ENCODE peak calls at places on chromosome 17, in seven cellular contexts. E is stimulated activated CD8-positive, alpha-beta memory T cell treated with anti-CD3 and anti-CD28 coated beads, Interleukin-4, amount 100 ng/mL, for 4 hours; Y is Panc1; N is stimulated activated naive CD8-positive, alpha-beta T cell treated with anti-CD3 and anti-CD28 coated beads, Interleukin-15, amount 100 ng/mL, for 72 hours; J is H1; W is endothelial cell of umbilical vein; M is B cell. X is an unnamed sample.

GRCh38 chr17:33125552-33125950 is 133.9 kb downstream of the SPACA3 start:
- DNase-seq in J (no peak), Y (no peak), E (no peak), W (no peak), M (no peak), N (no peak), X (no peak)

GRCh38 chr17:7425756-7426155 is 340 bp downstream of the SPEM2 start:
- DNase-seq in W (no peak), J (no peak), M (no peak), Y (no peak), N (no peak), E (no peak), X (no peak)

GRCh38 chr17:1561420-1562177 is 993 bp downstream of the PITPNA start:
- DNase-seq in Y (no peak), J (peak; percentile 62), N (peak; percentile 52), E (no peak), W (peak; percentile 24), M (peak; percentile 69), X (no peak)

GRCh38 chr17:79519601-79520000 is 91.2 kb downstream of the RBFOX3 start:
- DNase-seq in Y (no peak), W (no peak), M (no peak), N (no peak), E (no peak), J (no peak), X (no peak)

GRCh38 chr17:41773190-41773588 is 13.3 kb downstream of the JUP start:
- DNase-seq in E (no peak), J (peak; percentile 57), N (no peak), W (peak; percentile 91), Y (no peak), M (no peak), X (peak; percentile 70)

GRCh38 chr17:36525888-36526287 is 8.8 kb downstream of the MYO19 start:
- DNase-seq in J (no peak), M (no peak), Y (no peak), W (no peak), E (no peak), N (no peak), X (no peak)

GRCh38 chr17:77424585-77425344 is 284.0 kb downstream of the SEC14L1 start:
- DNase-seq in W (peak; percentile 72), Y (no peak), M (no peak), J (no peak), N (no peak), E (no peak), X (peak; percentile 83)

GRCh38 chr17:7021993-7022778 is 664 bp upstream of the BCL6B start:
- DNase-seq in J (peak; percentile 95), E (no peak), M (peak; percentile 94), Y (no peak), W (peak; percentile 97), N (peak; percentile 92), X (peak; percentile 83)

GRCh38 chr17:53278466-53278865 is 544.3 kb upstream of the KIF2B start:
- DNase-seq in J (no peak), M (no peak), W (no peak), N (no peak), E (no peak), Y (no peak), X (no peak)

GRCh38 chr17:68257924-68258323 is 10.1 kb downstream of the AMZ2 start:
- DNase-seq in W (no peak), M (no peak), J (no peak), Y (no peak), E (no peak), N (no peak), X (no peak)

GRCh38 chr17:80822021-80822699 is 169.5 kb upstream of the CHMP6 start:
- DNase-seq in N (no peak), J (no peak), W (no peak), M (no peak), E (no peak), Y (no peak), X (no peak)

GRCh38 chr17:32558328-32558955 is 71.6 kb downstream of the CDK5R1 start:
- DNase-seq in W (peak; percentile 11), M (peak; percentile 19), J (no peak), N (no peak), Y (no peak), E (no peak), X (no peak)

GRCh38 chr17:75244133-75244866 is 17.1 kb downstream of the GGA3 start:
- DNase-seq in M (peak; percentile 71), Y (no peak), J (no peak), E (no peak), W (no peak), N (no peak), X (no peak)

X was measured in right lobe of liver.